ENCODE peak calls at places on chromosomes 6 and 20, in ten cellular contexts. One of them, this sample, is unnamed.

GRCh38 chr20:50345712-50346371 is 155.2 kb downstream of the CEBPB start:
- DNase-seq in T follicular helper cell: no peak
- DNase-seq in HepG2: no peak
- DNase-seq in HT1080: no peak
- DNase-seq in WERI-Rb-1: no peak
- DNase-seq in NCI-H748 treated with DMSO at 0.1 percent for 48 hours: no peak
- DNase-seq in A673: no peak
- DNase-seq in endodermal cell: peak
- DNase-seq in GDM1: no peak
- DNase-seq in substantia nigra: no peak
- DNase-seq in this sample: no peak

GRCh38 chr20:55291251-55291650 is 714.1 kb downstream of the CBLN4 start:
- DNase-seq in substantia nigra: no peak
- DNase-seq in WERI-Rb-1: no peak
- DNase-seq in HepG2: no peak
- DNase-seq in endodermal cell: no peak
- DNase-seq in A673: no peak
- DNase-seq in HT1080: peak
- DNase-seq in GDM1: no peak
- DNase-seq in NCI-H748 treated with DMSO at 0.1 percent for 48 hours: no peak
- DNase-seq in T follicular helper cell: no peak
- DNase-seq in this sample: no peak

GRCh38 chr20:16385462-16385861 is 187.8 kb downstream of the KIF16B start:
- DNase-seq in NCI-H748 treated with DMSO at 0.1 percent for 48 hours: no peak
- DNase-seq in GDM1: no peak
- DNase-seq in endodermal cell: no peak
- DNase-seq in T follicular helper cell: no peak
- DNase-seq in A673: no peak
- DNase-seq in WERI-Rb-1: no peak
- DNase-seq in HepG2: no peak
- DNase-seq in HT1080: no peak
- DNase-seq in substantia nigra: no peak
- DNase-seq in this sample: no peak

GRCh38 chr20:57620274-57620990 is at the start of gene ZBP1:
- DNase-seq in T follicular helper cell: peak
- DNase-seq in HepG2: no peak
- DNase-seq in GDM1: no peak
- DNase-seq in WERI-Rb-1: no peak
- DNase-seq in endodermal cell: no peak
- DNase-seq in NCI-H748 treated with DMSO at 0.1 percent for 48 hours: no peak
- DNase-seq in A673: no peak
- DNase-seq in substantia nigra: no peak
- DNase-seq in HT1080: peak
- DNase-seq in this sample: no peak

GRCh38 chr20:1293641-1294379 is 27.7 kb downstream of the SNPH start:
- DNase-seq in GDM1: no peak
- DNase-seq in HT1080: no peak
- DNase-seq in NCI-H748 treated with DMSO at 0.1 percent for 48 hours: no peak
- DNase-seq in HepG2: no peak
- DNase-seq in endodermal cell: no peak
- DNase-seq in A673: no peak
- DNase-seq in WERI-Rb-1: no peak
- DNase-seq in substantia nigra: no peak
- DNase-seq in T follicular helper cell: no peak
- DNase-seq in this sample: no peak

GRCh38 chr6:117818449-117818848 is 88.6 kb upstream of the SLC35F1 start:
- DNase-seq in endodermal cell: no peak
- DNase-seq in substantia nigra: no peak
- DNase-seq in A673: no peak
- DNase-seq in HepG2: no peak
- DNase-seq in GDM1: no peak
- DNase-seq in WERI-Rb-1: no peak
- DNase-seq in NCI-H748 treated with DMSO at 0.1 percent for 48 hours: no peak
- DNase-seq in T follicular helper cell: no peak
- DNase-seq in HT1080: no peak
- DNase-seq in this sample: no peak

GRCh38 chr20:25259788-25260254 is 11.9 kb downstream of the PYGB start:
- DNase-seq in HepG2: no peak
- DNase-seq in T follicular helper cell: no peak
- DNase-seq in NCI-H748 treated with DMSO at 0.1 percent for 48 hours: no peak
- DNase-seq in HT1080: no peak
- DNase-seq in endodermal cell: peak
- DNase-seq in GDM1: no peak
- DNase-seq in A673: no peak
- DNase-seq in substantia nigra: no peak
- DNase-seq in WERI-Rb-1: peak
- DNase-seq in this sample: no peak

GRCh38 chr6:148807784-148808183 is 61.0 kb downstream of the UST start:
- DNase-seq in T follicular helper cell: no peak
- DNase-seq in NCI-H748 treated with DMSO at 0.1 percent for 48 hours: no peak
- DNase-seq in endodermal cell: no peak
- DNase-seq in WERI-Rb-1: no peak
- DNase-seq in A673: no peak
- DNase-seq in substantia nigra: no peak
- DNase-seq in GDM1: no peak
- DNase-seq in HepG2: peak
- DNase-seq in HT1080: no peak
- DNase-seq in this sample: no peak

GRCh38 chr6:30711758-30712380 is 5.2 kb downstream of the MDC1 start:
- DNase-seq in WERI-Rb-1: no peak
- DNase-seq in A673: no peak
- DNase-seq in HT1080: no peak
- DNase-seq in NCI-H748 treated with DMSO at 0.1 percent for 48 hours: no peak
- DNase-seq in T follicular helper cell: no peak
- DNase-seq in endodermal cell: no peak
- DNase-seq in substantia nigra: no peak
- DNase-seq in GDM1: no peak
- DNase-seq in HepG2: no peak
- DNase-seq in this sample: no peak

GRCh38 chr6:34206726-34207125 is 29.9 kb upstream of the HMGA1 start:
- DNase-seq in GDM1: no peak
- DNase-seq in T follicular helper cell: no peak
- DNase-seq in HT1080: no peak
- DNase-seq in substantia nigra: no peak
- DNase-seq in HepG2: no peak
- DNase-seq in A673: no peak
- DNase-seq in endodermal cell: peak
- DNase-seq in WERI-Rb-1: no peak
- DNase-seq in NCI-H748 treated with DMSO at 0.1 percent for 48 hours: no peak
- DNase-seq in this sample: no peak

GRCh38 chr20:44650777-44651493 is 564 bp downstream of the ADA start:
- DNase-seq in substantia nigra: no peak
- DNase-seq in WERI-Rb-1: no peak
- DNase-seq in GDM1: no peak
- DNase-seq in HT1080: no peak
- DNase-seq in NCI-H748 treated with DMSO at 0.1 percent for 48 hours: no peak
- DNase-seq in HepG2: no peak
- DNase-seq in endodermal cell: no peak
- DNase-seq in T follicular helper cell: no peak
- DNase-seq in A673: no peak
- DNase-seq in this sample: no peak